ENCODE peak calls at places on chromosomes 16 and 17, in seven cellular contexts. H, E, K, W, N, F and U are unnamed samples.

GRCh38 chr16:50880926-50881325 is 139.0 kb downstream of the CYLD start:
- DNase-seq in H (no peak), E (no peak), K (no peak), W (no peak), N (no peak), F (no peak), U (no peak)

GRCh38 chr17:8430966-8431365 is 4.7 kb upstream of the NDEL1 start:
- DNase-seq in H (no peak), E (peak), K (no peak), W (peak), N (no peak), F (peak), U (peak)

GRCh38 chr17:81735181-81736102 is 23.4 kb downstream of the SLC25A10 start:
- DNase-seq in H (no peak), E (peak), K (no peak), W (no peak), N (no peak), F (peak), U (no peak)

GRCh38 chr17:33973491-33973890 is 281.6 kb upstream of the CCL2 start:
- DNase-seq in H (no peak), E (no peak), K (no peak), W (no peak), N (no peak), F (no peak), U (no peak)

GRCh38 chr17:30824002-30824355 is 513 bp downstream of the CRLF3 start:
- DNase-seq in H (peak), E (peak), K (no peak), W (no peak), N (no peak), F (no peak), U (peak)

GRCh38 chr17:75625813-75626486 is 7.3 kb upstream of the SMIM5 start:
- DNase-seq in H (peak), E (no peak), K (no peak), W (no peak), N (no peak), F (no peak), U (peak)

GRCh38 chr16:67537636-67538591 is 9.3 kb downstream of the RIPOR1 start:
- DNase-seq in H (peak), E (peak), K (no peak), W (no peak), N (no peak), F (no peak), U (no peak)

GRCh38 chr17:57092171-57092570 is 7.1 kb downstream of the AKAP1 start:
- DNase-seq in H (no peak), E (no peak), K (no peak), W (peak), N (peak), F (peak), U (no peak)

GRCh38 chr17:79226037-79226436 is 151.4 kb downstream of the ENGASE start:
- DNase-seq in H (no peak), E (no peak), K (no peak), W (no peak), N (no peak), F (no peak), U (no peak)

GRCh38 chr17:78798695-78799559 is 16.9 kb upstream of the CYTH1 start:
- DNase-seq in H (no peak), E (no peak), K (no peak), W (no peak), N (no peak), F (peak), U (no peak)

GRCh38 chr17:76421054-76421427 is 31.9 kb downstream of the UBE2O start:
- DNase-seq in H (no peak), E (no peak), K (no peak), W (no peak), N (no peak), F (peak), U (no peak)

GRCh38 chr16:11484691-11485258 is 101.9 kb downstream of the LITAF start:
- DNase-seq in H (no peak), E (peak), K (no peak), W (no peak), N (no peak), F (peak), U (no peak)

GRCh38 chr17:62625184-62625869 is 2.1 kb upstream of the MRC2 start:
- DNase-seq in H (no peak), E (no peak), K (no peak), W (no peak), N (no peak), F (no peak), U (no peak)

GRCh38 chr17:71917715-71918114 is 203.1 kb upstream of the SOX9 start:
- DNase-seq in H (no peak), E (no peak), K (no peak), W (no peak), N (no peak), F (no peak), U (no peak)

GRCh38 chr16:84582958-84583516 is 34.8 kb downstream of the COTL1 start:
- DNase-seq in H (no peak), E (peak), K (peak), W (no peak), N (peak), F (peak), U (no peak)

GRCh38 chr16:11738742-11739544 is 3.7 kb downstream of the TXNDC11 start:
- DNase-seq in H (no peak), E (no peak), K (no peak), W (no peak), N (no peak), F (no peak), U (no peak)

GRCh38 chr17:77446959-77447634 is 306.3 kb downstream of the SEC14L1 start:
- DNase-seq in H (no peak), E (peak), K (no peak), W (no peak), N (no peak), F (no peak), U (no peak)

GRCh38 chr16:14958970-14959369 is 15.9 kb upstream of the PDXDC1 start:
- DNase-seq in H (no peak), E (peak), K (no peak), W (no peak), N (no peak), F (no peak), U (no peak)

GRCh38 chr16:27729516-27730304 is 179.8 kb downstream of the KATNIP start:
- DNase-seq in H (no peak), E (peak), K (no peak), W (no peak), N (no peak), F (no peak), U (no peak)

GRCh38 chr17:54968954-54969400 is 412 bp downstream of the STXBP4 start:
- DNase-seq in H (no peak), E (peak), K (no peak), W (no peak), N (no peak), F (peak), U (peak)

GRCh38 chr17:19448341-19449268 is 37.6 kb downstream of the RNF112 start:
- DNase-seq in H (no peak), E (peak), K (peak), W (peak), N (peak), F (peak), U (peak)

GRCh38 chr17:7383742-7384488 is 3.0 kb downstream of the TNK1 start:
- DNase-seq in H (peak), E (peak), K (no peak), W (no peak), N (no peak), F (no peak), U (no peak)

GRCh38 chr17:34269969-34270368 is at the start of gene CCL7:
- DNase-seq in H (no peak), E (peak), K (no peak), W (no peak), N (peak), F (no peak), U (no peak)

GRCh38 chr16:46629331-46629843 is 8.2 kb upstream of the SHCBP1 start:
- DNase-seq in H (no peak), E (peak), K (no peak), W (no peak), N (no peak), F (peak), U (peak)

GRCh38 chr17:42895185-42895555 is 5.4 kb upstream of the G6PC1 start:
- DNase-seq in H (no peak), E (peak), K (no peak), W (peak), N (peak), F (peak), U (peak)

GRCh38 chr17:3965123-3965800 is 1.0 kb upstream of the ATP2A3 start:
- DNase-seq in H (peak), E (peak), K (no peak), W (no peak), N (no peak), F (no peak), U (no peak)

GRCh38 chr17:5772720-5773119 is 188.4 kb upstream of the NLRP1 start:
- DNase-seq in H (no peak), E (no peak), K (no peak), W (no peak), N (no peak), F (no peak), U (no peak)

GRCh38 chr17:71084219-71084618 is 914.9 kb downstream of the KCNJ2 start:
- DNase-seq in H (peak), E (peak), K (no peak), W (no peak), N (no peak), F (peak), U (peak)

GRCh38 chr16:19497181-19497580 is 24.7 kb downstream of the GDE1 start:
- DNase-seq in H (no peak), E (no peak), K (no peak), W (no peak), N (no peak), F (no peak), U (no peak)

GRCh38 chr16:31484491-31485171 is 1.7 kb downstream of the SLC5A2 start:
- DNase-seq in H (no peak), E (no peak), K (no peak), W (no peak), N (no peak), F (no peak), U (no peak)